ENCODE peak calls at places on chromosomes 16 and 17, in eight cellular contexts. P is A172; I is PC-9; M is activated effector memory CD4-positive, alpha-beta T cell treated with Interleukin-2 at 50 U/mL for 16 hours; O is AG20443; S is SW 1271; X is cardiac muscle cell; H is hypothalamus. U is an unnamed sample.
A peak's percentile ranks its signal among the peaks of the same experiment; 100 is the strongest.

GRCh38 chr17:7587831-7588230 is 2.1 kb downstream of the SOX15 start:
- DNase-seq in I (peak; percentile 42), M (no peak), X (no peak), P (peak; percentile 72), O (no peak), H (no peak), S (no peak), U (no peak)

GRCh38 chr17:32822996-32823395 is 53.9 kb downstream of the MYO1D start:
- DNase-seq in P (no peak), M (no peak), H (no peak), X (no peak), I (no peak), S (no peak), O (no peak), U (no peak)

GRCh38 chr16:84791501-84791900 is 28.3 kb upstream of the CRISPLD2 start:
- DNase-seq in I (no peak), X (no peak), O (no peak), H (no peak), P (no peak), M (no peak), S (no peak), U (no peak)

GRCh38 chr17:71208111-71208704 is 912.6 kb upstream of the SOX9 start:
- DNase-seq in O (peak; percentile 50), X (no peak), P (no peak), I (peak; percentile 37), H (no peak), S (no peak), M (no peak), U (no peak)

GRCh38 chr17:72590382-72590781 is 469.6 kb downstream of the SOX9 start:
- DNase-seq in H (no peak), S (no peak), M (no peak), X (no peak), I (peak; percentile 61), P (peak; percentile 42), O (peak; percentile 74), U (no peak)

GRCh38 chr16:50208460-50208931 is 55.4 kb downstream of the TENT4B start:
- DNase-seq in I (no peak), M (no peak), O (no peak), X (no peak), S (no peak), P (peak; percentile 31), H (no peak), U (no peak)

GRCh38 chr16:31471875-31472558 is at the start of gene TGFB1I1:
- DNase-seq in H (no peak), M (no peak), S (no peak), I (no peak), O (peak; percentile 90), P (peak; percentile 59), X (peak; percentile 60), U (no peak)

GRCh38 chr16:89761304-89761922 is 40.1 kb downstream of the ZNF276 start:
- DNase-seq in M (no peak), X (no peak), O (no peak), H (no peak), P (no peak), I (no peak), S (no peak), U (no peak)

GRCh38 chr17:40514013-40514875 is 12.8 kb upstream of the TNS4 start:
- DNase-seq in O (no peak), H (no peak), I (peak; percentile 25), P (no peak), X (no peak), M (no peak), S (no peak), U (no peak)

GRCh38 chr16:66408181-66409048 is 18.7 kb upstream of the BEAN1 start:
- DNase-seq in O (peak; percentile 43), P (peak; percentile 91), X (peak; percentile 90), H (no peak), I (peak; percentile 87), S (peak; percentile 45), M (no peak), U (no peak)

GRCh38 chr16:2019500-2019899 is at the start of gene NPW:
- DNase-seq in M (no peak), X (no peak), P (no peak), I (no peak), O (no peak), S (no peak), H (no peak), U (no peak)

GRCh38 chr17:36547776-36548175 is 3.1 kb downstream of the GGNBP2 start:
- DNase-seq in I (no peak), M (no peak), X (no peak), S (no peak), H (no peak), P (no peak), O (no peak), U (no peak)

GRCh38 chr16:66691234-66691633 is 5.3 kb downstream of the CMTM4 start:
- DNase-seq in M (no peak), X (no peak), H (no peak), I (no peak), S (no peak), O (no peak), P (no peak), U (no peak)

GRCh38 chr16:80570106-80570478 is 29.3 kb downstream of the DYNLRB2 start:
- DNase-seq in O (no peak), I (no peak), X (no peak), H (no peak), P (peak; percentile 75), S (no peak), M (no peak), U (no peak)

GRCh38 chr16:23682181-23682580 is 3.5 kb downstream of the PLK1 start:
- DNase-seq in I (no peak), S (no peak), O (no peak), H (no peak), X (no peak), P (no peak), M (no peak), U (no peak)

GRCh38 chr16:49756971-49757743 is 98.8 kb downstream of the ZNF423 start:
- DNase-seq in M (no peak), O (no peak), I (no peak), S (no peak), X (no peak), P (peak; percentile 82), H (no peak), U (no peak)

GRCh38 chr16:68984467-68984866 is 121.0 kb upstream of the HAS3 start:
- DNase-seq in X (no peak), H (no peak), O (no peak), I (no peak), P (no peak), S (no peak), M (no peak), U (no peak)

GRCh38 chr16:10941127-10941933 is 938 bp downstream of the DEXI start:
- DNase-seq in X (no peak), H (no peak), S (no peak), M (no peak), I (no peak), O (no peak), P (no peak), U (no peak)

GRCh38 chr16:27671410-27671809 is 121.5 kb downstream of the KATNIP start:
- DNase-seq in S (no peak), H (no peak), P (no peak), M (no peak), X (no peak), O (no peak), I (no peak), U (no peak)

GRCh38 chr16:27285676-27286196 is 17.2 kb upstream of the NSMCE1 start:
- DNase-seq in M (no peak), H (no peak), X (no peak), P (no peak), I (no peak), S (no peak), O (no peak), U (peak; percentile 13)

GRCh38 chr17:49434821-49435581 is 20.3 kb upstream of the PHB1 start:
- DNase-seq in M (no peak), H (no peak), P (peak; percentile 72), O (peak; percentile 84), X (peak; percentile 55), S (peak; percentile 18), I (peak; percentile 62), U (no peak)

GRCh38 chr17:48505788-48506187 is 25.0 kb downstream of the HOXB1 start:
- DNase-seq in M (peak; percentile 34), I (peak; percentile 99), X (peak; percentile 64), P (peak; percentile 93), O (peak; percentile 83), S (peak; percentile 77), H (no peak), U (no peak)

GRCh38 chr17:46115687-46116086 is 77.5 kb downstream of the KANSL1 start:
- DNase-seq in I (no peak), M (no peak), O (no peak), H (no peak), P (no peak), X (no peak), S (no peak), U (no peak)

GRCh38 chr16:2428051-2428786 is 1.0 kb upstream of the CCNF start:
- DNase-seq in S (no peak), H (no peak), I (no peak), M (no peak), X (peak; percentile 26), O (peak; percentile 50), P (no peak), U (no peak)

GRCh38 chr16:7755347-7755746 is 422.7 kb downstream of the RBFOX1 start:
- DNase-seq in P (no peak), S (no peak), I (no peak), H (no peak), M (no peak), O (no peak), X (no peak), U (no peak)

GRCh38 chr17:691423-691822 is 23.2 kb downstream of the VPS53 start:
- DNase-seq in P (peak; percentile 95), M (no peak), I (peak; percentile 88), O (peak; percentile 50), H (no peak), X (no peak), S (no peak), U (no peak)

GRCh38 chr17:37848690-37849616 is 75.3 kb upstream of the TBC1D3K start:
- DNase-seq in I (peak; percentile 39), X (no peak), O (peak; percentile 69), H (no peak), S (peak; percentile 70), P (peak; percentile 99), M (no peak), U (no peak)

GRCh38 chr17:62614142-62614541 is 13.3 kb upstream of the MRC2 start:
- DNase-seq in O (peak; percentile 78), S (no peak), H (no peak), X (peak; percentile 72), I (no peak), P (no peak), M (no peak), U (no peak)

GRCh38 chr16:3202903-3203539 is 15.0 kb downstream of the OR1F1 start:
- DNase-seq in O (no peak), S (no peak), X (no peak), P (no peak), M (no peak), H (no peak), I (no peak), U (no peak)

GRCh38 chr16:75219838-75220237 is 1.1 kb downstream of the CTRB1 start:
- DNase-seq in I (no peak), P (no peak), M (no peak), S (no peak), H (no peak), X (no peak), O (no peak), U (no peak)

GRCh38 chr17:59007995-59008394 is 98.7 kb downstream of the TRIM37 start:
- DNase-seq in P (no peak), I (no peak), H (no peak), M (no peak), X (no peak), S (no peak), O (no peak), U (no peak)

GRCh38 chr16:84738255-84739038 is 38.6 kb downstream of the USP10 start:
- DNase-seq in I (no peak), M (peak; percentile 62), S (peak; percentile 33), X (peak; percentile 84), P (peak; percentile 85), O (peak; percentile 69), H (peak; percentile 17), U (no peak)

GRCh38 chr17:37671813-37672544 is 28.7 kb upstream of the DDX52 start:
- DNase-seq in M (no peak), X (no peak), P (peak; percentile 76), H (no peak), S (peak; percentile 45), I (peak; percentile 80), O (peak; percentile 87), U (no peak)

GRCh38 chr16:30660424-30661251 is 2.4 kb downstream of the FBRS start:
- DNase-seq in P (peak; percentile 58), O (no peak), X (no peak), M (peak; percentile 62), I (no peak), S (no peak), H (no peak), U (no peak)

U was measured in type B pancreatic cell.